ENCODE peak calls at places on chromosome 16, in seven cellular contexts. K is GM23338, O is gastrocnemius medialis, W is endothelial cell of umbilical vein, F is upper lobe of right lung, R is aorta, M is neural progenitor cell. I is an unnamed sample.

GRCh38 chr16:66270333-66270927 is 96.1 kb upstream of the CDH5 start:
- DNase-seq in K (peak; percentile 87), O (no peak), W (peak; percentile 53), F (peak; percentile 87), R (peak; percentile 78), M (peak; percentile 86), I (peak; percentile 82)

GRCh38 chr16:22300427-22301071 is 3.3 kb downstream of the POLR3E start:
- DNase-seq in K (peak; percentile 67), O (peak; percentile 50), W (peak; percentile 52), F (no peak), R (peak; percentile 70), M (peak; percentile 69), I (no peak)

GRCh38 chr16:588639-588888 is 1.3 kb upstream of the RAB40C start:
- DNase-seq in K (peak; percentile 78), O (no peak), W (peak; percentile 69), F (peak; percentile 82), R (peak; percentile 71), M (peak; percentile 81), I (peak; percentile 85)

GRCh38 chr16:68732068-68732680 is 4.9 kb upstream of the CDH1 start:
- DNase-seq in K (peak; percentile 74), O (no peak), W (no peak), F (peak; percentile 89), R (no peak), M (peak; percentile 30), I (no peak)

GRCh38 chr16:79329967-79330366 is 270.6 kb downstream of the MAF start:
- DNase-seq in K (no peak), O (no peak), W (no peak), F (no peak), R (no peak), M (no peak), I (no peak)

GRCh38 chr16:54812229-54812628 is 118.4 kb upstream of the IRX5 start:
- DNase-seq in K (no peak), O (no peak), W (no peak), F (no peak), R (no peak), M (no peak), I (no peak)

GRCh38 chr16:997440-998051 is 16.0 kb downstream of the SOX8 start:
- DNase-seq in K (peak; percentile 82), O (no peak), W (peak; percentile 68), F (no peak), R (peak; percentile 71), M (peak; percentile 83), I (no peak)

GRCh38 chr16:29903579-29903978 is 3.3 kb downstream of the ASPHD1 start:
- DNase-seq in K (no peak), O (no peak), W (no peak), F (no peak), R (no peak), M (no peak), I (no peak)

GRCh38 chr16:14629612-14629918 is 495 bp downstream of the PARN start:
- DNase-seq in K (peak; percentile 63), O (no peak), W (peak; percentile 25), F (no peak), R (no peak), M (no peak), I (no peak)

GRCh38 chr16:15849209-15849981 is 7.4 kb downstream of the MYH11 start:
- DNase-seq in K (no peak), O (no peak), W (no peak), F (no peak), R (no peak), M (no peak), I (no peak)

GRCh38 chr16:75742424-75743047 is 16.2 kb upstream of the CPHXL start:
- DNase-seq in K (peak; percentile 70), O (no peak), W (no peak), F (no peak), R (no peak), M (peak; percentile 39), I (no peak)

GRCh38 chr16:72025404-72026114 is 17.0 kb downstream of the DHODH start:
- DNase-seq in K (no peak), O (no peak), W (no peak), F (no peak), R (no peak), M (no peak), I (no peak)

GRCh38 chr16:61946019-61946418 is 90.2 kb downstream of the CDH8 start:
- DNase-seq in K (peak; percentile 17), O (no peak), W (no peak), F (no peak), R (no peak), M (no peak), I (no peak)

GRCh38 chr16:77009453-77009852 is 181.5 kb upstream of the MON1B start:
- DNase-seq in K (no peak), O (no peak), W (no peak), F (no peak), R (no peak), M (no peak), I (no peak)

GRCh38 chr16:1311738-1312458 is 2.5 kb downstream of the UBE2I start:
- DNase-seq in K (no peak), O (no peak), W (no peak), F (no peak), R (no peak), M (no peak), I (no peak)

GRCh38 chr16:66275795-66276428 is 90.6 kb upstream of the CDH5 start:
- DNase-seq in K (peak; percentile 89), O (no peak), W (peak; percentile 73), F (no peak), R (no peak), M (peak; percentile 70), I (peak; percentile 59)

GRCh38 chr16:2970563-2970962 is 1.4 kb downstream of the PAQR4 start:
- DNase-seq in K (no peak), O (no peak), W (no peak), F (no peak), R (no peak), M (no peak), I (no peak)
- H3K4me3 ChIP-seq in K (peak overlapping the region; percentile 94), O (peak overlapping the region; percentile 95), W (no peak overlapping the region), F (peak overlapping the region; percentile 71), R (no peak overlapping the region), M (peak overlapping the region; percentile 81), I (peak overlapping the region; percentile 74)

GRCh38 chr16:47018223-47018891 is 44.9 kb upstream of the DNAJA2 start:
- DNase-seq in K (peak; percentile 76), O (no peak), W (peak; percentile 13), F (no peak), R (no peak), M (peak; percentile 73), I (no peak)

GRCh38 chr16:47017636-47018035 is 44.2 kb upstream of the DNAJA2 start:
- DNase-seq in K (no peak), O (no peak), W (no peak), F (no peak), R (no peak), M (no peak), I (no peak)

GRCh38 chr16:47016700-47017133 is 43.2 kb upstream of the DNAJA2 start:
- DNase-seq in K (no peak), O (no peak), W (no peak), F (no peak), R (no peak), M (no peak), I (no peak)

GRCh38 chr16:47013910-47014309 is 40.4 kb upstream of the DNAJA2 start:
- DNase-seq in K (peak; percentile 33), O (no peak), W (no peak), F (no peak), R (no peak), M (no peak), I (no peak)

GRCh38 chr16:47019563-47019962 is 46.1 kb upstream of the DNAJA2 start:
- DNase-seq in K (no peak), O (no peak), W (peak; percentile 34), F (no peak), R (no peak), M (no peak), I (no peak)
- H3K27ac ChIP-seq in K (no peak overlapping the region), O (no peak overlapping the region), W (no peak overlapping the region), F (no peak overlapping the region), R (no peak overlapping the region), M (no peak overlapping the region), I (no peak overlapping the region)

GRCh38 chr16:9046667-9047055 is 44.8 kb upstream of the HAPSTR1 start:
- DNase-seq in K (no peak), O (no peak), W (no peak), F (no peak), R (no peak), M (no peak), I (no peak)

GRCh38 chr16:9049241-9049640 is 42.2 kb upstream of the HAPSTR1 start:
- DNase-seq in K (no peak), O (no peak), W (no peak), F (no peak), R (no peak), M (no peak), I (no peak)

GRCh38 chr16:9048302-9048700 is 43.1 kb upstream of the HAPSTR1 start:
- DNase-seq in K (no peak), O (no peak), W (no peak), F (no peak), R (no peak), M (no peak), I (no peak)

GRCh38 chr16:9050102-9050830 is 41.2 kb upstream of the HAPSTR1 start:
- DNase-seq in K (peak; percentile 93), O (no peak), W (no peak), F (no peak), R (no peak), M (peak; percentile 61), I (no peak)

DNA sequence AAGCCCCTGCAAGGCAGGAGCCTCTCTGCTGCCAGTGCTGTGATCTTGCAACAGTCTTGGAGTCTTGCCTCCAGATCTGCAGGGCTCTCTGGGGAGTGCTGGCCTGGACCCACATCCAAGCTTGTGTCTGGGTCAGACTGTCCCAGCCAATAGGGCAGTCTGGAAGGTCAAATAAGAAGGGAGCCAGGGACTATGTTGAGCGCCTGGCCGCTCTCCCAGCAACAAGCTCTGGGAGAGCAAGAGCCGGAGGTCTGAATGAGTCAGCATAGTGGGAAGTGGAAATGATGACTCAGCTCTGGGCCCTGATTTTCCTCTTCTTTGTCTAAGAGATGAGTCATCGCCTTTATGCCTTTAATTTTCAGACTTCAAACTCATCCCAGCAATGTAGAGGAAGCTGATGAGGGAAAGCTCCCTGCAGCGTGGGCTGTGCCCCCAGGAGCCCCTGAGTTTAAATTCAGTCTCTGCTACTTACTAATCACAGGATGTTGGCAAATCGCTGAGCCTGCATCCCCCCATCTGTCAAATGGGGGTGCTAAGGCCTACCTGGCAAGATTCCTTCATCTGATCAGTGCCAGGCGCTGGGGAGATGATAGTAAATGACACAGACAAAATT is 43.6 kb upstream of the HAPSTR1 start:
- DNase-seq in K (peak; percentile 86), O (peak; percentile 84), W (peak; percentile 98), F (peak; percentile 81), R (peak; percentile 96), M (peak; percentile 40), I (peak; percentile 96)
- H3K4me3 ChIP-seq in K (no peak overlapping the region), O (no peak overlapping the region), W (no peak overlapping the region), F (no peak overlapping the region), R (no peak overlapping the region), M (no peak overlapping the region), I (no peak overlapping the region)

GRCh38 chr16:85126731-85127662 is 14.7 kb upstream of the CIBAR2 start:
- DNase-seq in K (peak; percentile 75), O (peak; percentile 78), W (peak; percentile 88), F (no peak), R (peak; percentile 74), M (peak; percentile 69), I (no peak)
- H3K27ac ChIP-seq in K (no peak overlapping the region), O (peak overlapping the region; percentile 91), W (no peak overlapping the region), F (no peak overlapping the region), R (peak overlapping the region; percentile 71), M (no peak overlapping the region), I (peak overlapping the region; percentile 74)

I was measured in coronary artery.